ENCODE peak calls at places on chromosomes 1 and 21, in six cellular contexts. M is HFF-Myc, E is fibroblast of pulmonary artery, K is AG10803, P is BJ, F is GM13976. V is an unnamed sample.

GRCh38 chr21:32412162-32412997 is at the start of gene EVA1C:
- DNase-seq in M (no peak), E (peak), K (no peak), P (no peak), F (peak), V (no peak)

GRCh38 chr1:43930949-43931275 is 2.7 kb upstream of the ARTN start:
- DNase-seq in M (no peak), E (no peak), K (no peak), P (no peak), F (no peak), V (no peak)

GRCh38 chr1:2530501-2531361 is 668 bp upstream of the HES5 start:
- DNase-seq in M (no peak), E (no peak), K (peak), P (no peak), F (no peak), V (no peak)

GRCh38 chr1:238648296-238648695 is 738.1 kb upstream of the CHRM3 start:
- DNase-seq in M (no peak), E (no peak), K (no peak), P (no peak), F (no peak), V (no peak)

GRCh38 chr1:24535021-24535424 is 20.9 kb upstream of the NCMAP start:
- DNase-seq in M (no peak), E (no peak), K (no peak), P (no peak), F (peak), V (peak)

GRCh38 chr1:39507230-39507928 is 15.9 kb downstream of the BMP8A start:
- DNase-seq in M (no peak), E (no peak), K (no peak), P (no peak), F (no peak), V (no peak)

GRCh38 chr1:12578860-12579422 is 39.1 kb downstream of the DHRS3 start:
- DNase-seq in M (no peak), E (no peak), K (no peak), P (no peak), F (no peak), V (no peak)

GRCh38 chr1:43214465-43215444 is 42.6 kb downstream of the CFAP57 start:
- DNase-seq in M (no peak), E (peak), K (no peak), P (no peak), F (no peak), V (no peak)

GRCh38 chr1:204653590-204654340 is 31.8 kb downstream of the LRRN2 start:
- DNase-seq in M (no peak), E (no peak), K (no peak), P (no peak), F (no peak), V (no peak)

GRCh38 chr1:9728451-9729295 is 77.1 kb downstream of the PIK3CD start:
- DNase-seq in M (no peak), E (no peak), K (no peak), P (no peak), F (no peak), V (no peak)

GRCh38 chr1:94247146-94248094 is 10.0 kb upstream of the ARHGAP29 start:
- DNase-seq in M (no peak), E (peak), K (peak), P (no peak), F (peak), V (peak)

GRCh38 chr1:3577711-3578432 is 33.4 kb downstream of the MEGF6 start:
- DNase-seq in M (no peak), E (peak), K (no peak), P (no peak), F (no peak), V (no peak)

GRCh38 chr1:147808025-147808424 is 47.6 kb upstream of the GJA5 start:
- DNase-seq in M (no peak), E (peak), K (peak), P (no peak), F (no peak), V (no peak)

GRCh38 chr1:218660678-218661053 is 315.5 kb downstream of the TGFB2 start:
- DNase-seq in M (peak), E (peak), K (peak), P (peak), F (no peak), V (no peak)

GRCh38 chr21:43874085-43874785 is 9.2 kb downstream of the AGPAT3 start:
- DNase-seq in M (no peak), E (no peak), K (no peak), P (no peak), F (peak), V (no peak)

GRCh38 chr1:156677616-156678596 is 699 bp upstream of the NES start:
- DNase-seq in M (no peak), E (peak), K (peak), P (no peak), F (peak), V (peak)

GRCh38 chr1:160079448-160079847 is 1.9 kb upstream of the KCNJ9 start:
- DNase-seq in M (no peak), E (no peak), K (no peak), P (no peak), F (no peak), V (no peak)

GRCh38 chr21:16264314-16264713 is 534.5 kb downstream of the USP25 start:
- DNase-seq in M (no peak), E (peak), K (no peak), P (no peak), F (no peak), V (no peak)

GRCh38 chr1:167669209-167670139 is 39.4 kb downstream of the RCSD1 start:
- DNase-seq in M (no peak), E (no peak), K (no peak), P (no peak), F (no peak), V (no peak)

GRCh38 chr1:70061229-70061628 is 144.2 kb downstream of the LRRC40 start:
- DNase-seq in M (no peak), E (no peak), K (no peak), P (no peak), F (no peak), V (no peak)

GRCh38 chr1:173122958-173123852 is 72.5 kb upstream of the TNFSF18 start:
- DNase-seq in M (peak), E (peak), K (peak), P (peak), F (no peak), V (no peak)

GRCh38 chr1:238552271-238552670 is 661.5 kb upstream of the ZP4 start:
- DNase-seq in M (no peak), E (no peak), K (no peak), P (no peak), F (no peak), V (no peak)

GRCh38 chr1:47181095-47181954 is 8.5 kb downstream of the PDZK1IP1 start:
- DNase-seq in M (no peak), E (no peak), K (no peak), P (no peak), F (no peak), V (no peak)

GRCh38 chr21:35189077-35189863 is 140.2 kb upstream of the RUNX1 start:
- DNase-seq in M (peak), E (peak), K (peak), P (peak), F (peak), V (peak)

GRCh38 chr1:50427818-50428779 is 4.9 kb upstream of the DMRTA2 start:
- DNase-seq in M (no peak), E (no peak), K (no peak), P (no peak), F (peak), V (no peak)

GRCh38 chr21:46001821-46002681 is 20.5 kb downstream of the COL6A1 start:
- DNase-seq in M (no peak), E (no peak), K (no peak), P (no peak), F (no peak), V (no peak)

GRCh38 chr1:19042675-19043578 is 86.5 kb upstream of the IFFO2 start:
- DNase-seq in M (no peak), E (no peak), K (no peak), P (no peak), F (peak), V (no peak)

GRCh38 chr1:34488058-34488457 is 266.8 kb upstream of the GJB5 start:
- DNase-seq in M (no peak), E (no peak), K (no peak), P (no peak), F (no peak), V (no peak)

GRCh38 chr1:204711947-204712701 is 26.6 kb upstream of the LRRN2 start:
- DNase-seq in M (no peak), E (no peak), K (no peak), P (no peak), F (no peak), V (no peak)

GRCh38 chr1:197917813-197918646 is 858 bp downstream of the LHX9 start:
- DNase-seq in M (no peak), E (no peak), K (no peak), P (no peak), F (peak), V (no peak)

GRCh38 chr1:7657287-7658126 is 113.6 kb upstream of the VAMP3 start:
- DNase-seq in M (no peak), E (no peak), K (no peak), P (no peak), F (no peak), V (no peak)

GRCh38 chr1:41447995-41448770 is 36.3 kb downstream of the EDN2 start:
- DNase-seq in M (no peak), E (no peak), K (peak), P (no peak), F (no peak), V (no peak)

GRCh38 chr1:174912243-174912642 is 87.5 kb upstream of the CACYBP start:
- DNase-seq in M (no peak), E (no peak), K (no peak), P (no peak), F (no peak), V (no peak)

GRCh38 chr1:6157528-6158174 is 22.5 kb downstream of the CHD5 start:
- DNase-seq in M (no peak), E (peak), K (no peak), P (no peak), F (no peak), V (no peak)

GRCh38 chr1:24181619-24182018 is 5.5 kb downstream of the IFNLR1 start:
- DNase-seq in M (no peak), E (no peak), K (no peak), P (no peak), F (no peak), V (no peak)

GRCh38 chr1:61441723-61442262 is 283.1 kb downstream of the TM2D1 start:
- DNase-seq in M (no peak), E (peak), K (no peak), P (no peak), F (no peak), V (no peak)

GRCh38 chr1:236457775-236458174 is 63.7 kb downstream of the EDARADD start:
- DNase-seq in M (no peak), E (no peak), K (no peak), P (no peak), F (peak), V (peak)

GRCh38 chr1:224683981-224684380 is 67.9 kb downstream of the CNIH3 start:
- DNase-seq in M (no peak), E (no peak), K (no peak), P (no peak), F (no peak), V (no peak)

GRCh38 chr1:106037526-106037925 is 1018.9 kb upstream of the PRMT6 start:
- DNase-seq in M (no peak), E (no peak), K (no peak), P (no peak), F (no peak), V (no peak)

GRCh38 chr1:106038260-106038659 is 1018.2 kb upstream of the PRMT6 start:
- DNase-seq in M (no peak), E (no peak), K (no peak), P (no peak), F (no peak), V (no peak)
- TF ChIP-seq CTCF in M (no peak), E (no peak), K (no peak), P (no peak), F (no peak), V (no peak)

DNA sequence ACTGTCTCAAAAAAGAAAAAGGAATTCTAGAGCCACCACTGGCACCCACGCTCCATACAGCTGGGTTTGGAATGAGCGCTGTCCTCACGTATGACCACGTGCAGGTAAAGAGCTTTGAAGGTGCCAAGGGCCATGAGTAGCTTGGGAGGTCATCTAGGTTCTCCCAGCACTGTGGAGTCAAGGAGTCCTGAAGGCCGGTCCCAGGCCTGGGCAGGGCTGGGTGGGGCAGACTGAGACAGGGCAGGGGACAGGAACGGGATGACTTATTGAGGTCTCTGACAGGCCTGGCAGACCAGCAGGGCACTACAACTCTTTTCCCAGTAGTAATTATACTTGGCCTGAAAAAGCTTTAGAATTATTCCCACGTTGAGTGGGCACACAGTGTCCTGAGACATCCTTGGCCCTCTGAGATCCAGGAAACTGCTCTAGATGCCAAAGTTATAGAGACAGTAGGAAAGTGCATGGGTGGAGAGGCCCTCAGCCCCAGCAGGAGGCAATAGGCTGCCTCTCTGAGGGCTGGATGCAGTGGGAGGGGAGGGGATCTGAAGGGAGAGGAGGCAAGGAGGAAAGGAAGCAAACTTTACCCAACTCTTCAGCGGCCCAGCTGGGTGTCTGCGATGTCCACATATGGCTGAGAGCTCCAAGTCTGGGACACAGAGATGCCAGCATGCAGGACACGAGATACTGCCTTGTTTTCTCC is 1.8 kb upstream of the CDA start:
- DNase-seq in M (no peak), E (no peak), K (no peak), P (no peak), F (no peak), V (no peak)
- TF ChIP-seq CTCF in M (no peak), E (no peak), K (peak), P (no peak), F (no peak), V (no peak)

DNA sequence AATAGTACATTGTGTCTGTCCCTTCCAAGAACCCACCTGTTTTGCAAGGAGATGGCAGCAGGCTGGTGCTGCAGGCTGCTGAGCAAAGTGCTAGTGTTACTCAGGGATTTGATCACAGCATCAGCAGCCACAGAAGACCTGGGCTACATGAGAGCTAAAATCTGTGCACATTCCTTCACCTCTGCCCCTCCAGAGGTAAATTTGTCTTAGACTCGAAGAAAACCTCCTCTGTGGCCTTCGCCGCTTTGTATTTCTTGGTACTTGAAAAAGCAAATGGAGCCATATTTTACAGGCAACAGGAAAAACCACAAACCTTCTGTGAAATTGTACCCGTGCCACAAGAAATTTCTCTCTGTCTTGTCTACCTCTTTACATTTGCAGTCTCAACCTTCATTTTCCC is 465.8 kb upstream of the DEPDC1 start:
- DNase-seq in M (no peak), E (no peak), K (no peak), P (no peak), F (no peak), V (no peak)
- TF ChIP-seq CTCF in M (no peak), E (no peak), K (no peak), P (no peak), F (no peak), V (no peak)

GRCh38 chr21:25283720-25284119 is 323.6 kb downstream of the MRPL39 start:
- DNase-seq in M (no peak), E (peak), K (peak), P (peak), F (peak), V (peak)
- TF ChIP-seq CTCF in M (peak), E (peak), K (peak), P (peak), F (no peak), V (peak)

GRCh38 chr1:89276690-89277089 is 4.0 kb upstream of the GBP5 start:
- DNase-seq in M (no peak), E (peak), K (no peak), P (no peak), F (no peak), V (no peak)
- TF ChIP-seq CTCF in M (no peak), E (peak), K (peak), P (no peak), F (no peak), V (peak)

DNA sequence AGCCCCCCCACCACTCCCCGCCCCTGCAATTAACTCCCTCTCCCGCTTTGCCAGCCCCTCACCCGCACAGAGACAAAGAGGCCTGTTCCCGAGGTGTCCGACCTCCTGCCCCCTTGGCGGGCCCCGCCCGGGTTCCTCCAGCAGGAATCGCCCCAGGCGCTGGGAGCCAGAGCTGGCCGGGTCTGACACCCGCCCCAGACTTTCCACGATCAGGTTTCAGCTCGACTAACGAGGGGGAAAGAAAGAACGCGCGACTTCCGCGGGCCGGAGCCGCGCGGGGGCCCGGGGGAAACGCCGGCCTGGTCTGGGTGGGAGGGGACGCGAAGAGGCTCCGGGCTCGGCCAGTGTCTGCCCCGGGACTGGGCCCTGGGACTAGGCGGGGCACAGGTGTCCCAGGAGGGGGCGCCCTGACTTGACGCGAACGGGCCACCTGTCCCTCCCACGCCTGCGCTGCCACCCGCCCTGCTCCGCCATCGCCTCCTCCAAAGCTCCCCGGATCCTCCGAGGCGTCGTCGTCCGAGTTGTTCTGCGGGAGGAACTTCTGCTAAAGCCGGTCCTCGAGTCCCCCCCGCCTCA is 36.3 kb upstream of the HHAT start:
- DNase-seq in M (peak), E (peak), K (peak), P (no peak), F (peak), V (peak)
- TF ChIP-seq CTCF in M (peak), E (no peak), K (peak), P (peak), F (peak), V (no peak)

GRCh38 chr1:234645474-234645953 is 35.5 kb upstream of the IRF2BP2 start:
- DNase-seq in M (no peak), E (peak), K (peak), P (no peak), F (no peak), V (no peak)

GRCh38 chr1:234647758-234648157 is 37.8 kb upstream of the IRF2BP2 start:
- DNase-seq in M (no peak), E (no peak), K (no peak), P (no peak), F (no peak), V (no peak)

GRCh38 chr1:234647245-234647644 is 37.3 kb upstream of the IRF2BP2 start:
- DNase-seq in M (no peak), E (no peak), K (no peak), P (no peak), F (no peak), V (no peak)

GRCh38 chr1:234645964-234646363 is 36.0 kb upstream of the IRF2BP2 start:
- DNase-seq in M (no peak), E (no peak), K (no peak), P (no peak), F (no peak), V (no peak)

GRCh38 chr1:234649432-234650081 is 39.6 kb upstream of the IRF2BP2 start:
- DNase-seq in M (no peak), E (no peak), K (peak), P (no peak), F (no peak), V (no peak)
- TF ChIP-seq CTCF in M (no peak), E (no peak), K (no peak), P (no peak), F (no peak), V (no peak)